ENCODE peak calls at places on chromosomes 4 and X, in five cellular contexts. One of them, this sample, is unnamed.

GRCh38 chr4:100184787-100185186 is 5.5 kb downstream of the DDIT4L start:
- DNase-seq in GM03348: no peak
- DNase-seq in M059J: no peak
- DNase-seq in activated CD4-positive, alpha-beta T cell treated with anti-CD3 and anti-CD28 coated beads for 48 hours: no peak
- DNase-seq in endothelial cell: no peak
- DNase-seq in this sample: no peak

GRCh38 chrX:154719132-154719675 is 31.7 kb downstream of the GAB3 start:
- DNase-seq in M059J: peak
- DNase-seq in endothelial cell: no peak
- DNase-seq in activated CD4-positive, alpha-beta T cell treated with anti-CD3 and anti-CD28 coated beads for 48 hours: peak
- DNase-seq in GM03348: no peak
- DNase-seq in this sample: peak

GRCh38 chr4:19024047-19024446 is 1002.5 kb upstream of the LCORL start:
- DNase-seq in M059J: no peak
- DNase-seq in GM03348: no peak
- DNase-seq in endothelial cell: no peak
- DNase-seq in activated CD4-positive, alpha-beta T cell treated with anti-CD3 and anti-CD28 coated beads for 48 hours: no peak
- DNase-seq in this sample: no peak

GRCh38 chr4:73520821-73521220 is 39.3 kb downstream of the AFM start:
- DNase-seq in M059J: peak
- DNase-seq in activated CD4-positive, alpha-beta T cell treated with anti-CD3 and anti-CD28 coated beads for 48 hours: no peak
- DNase-seq in endothelial cell: no peak
- DNase-seq in GM03348: peak
- DNase-seq in this sample: no peak

GRCh38 chr4:74109116-74109791 is 10.3 kb upstream of the CXCL2 start:
- DNase-seq in endothelial cell: peak
- DNase-seq in M059J: peak
- DNase-seq in GM03348: peak
- DNase-seq in activated CD4-positive, alpha-beta T cell treated with anti-CD3 and anti-CD28 coated beads for 48 hours: no peak
- DNase-seq in this sample: peak

GRCh38 chr4:121551881-121552280 is 144.9 kb downstream of the ANXA5 start:
- DNase-seq in activated CD4-positive, alpha-beta T cell treated with anti-CD3 and anti-CD28 coated beads for 48 hours: no peak
- DNase-seq in endothelial cell: no peak
- DNase-seq in GM03348: no peak
- DNase-seq in M059J: peak
- DNase-seq in this sample: peak

GRCh38 chr4:48269861-48270515 is 350 bp upstream of the TEC start:
- DNase-seq in GM03348: peak
- DNase-seq in M059J: no peak
- DNase-seq in activated CD4-positive, alpha-beta T cell treated with anti-CD3 and anti-CD28 coated beads for 48 hours: peak
- DNase-seq in endothelial cell: peak
- DNase-seq in this sample: peak

GRCh38 chrX:118807151-118808017 is 16.2 kb upstream of the ZCCHC12 start:
- DNase-seq in M059J: peak
- DNase-seq in endothelial cell: peak
- DNase-seq in activated CD4-positive, alpha-beta T cell treated with anti-CD3 and anti-CD28 coated beads for 48 hours: peak
- DNase-seq in GM03348: peak
- DNase-seq in this sample: peak

GRCh38 chrX:8289523-8289922 is 118.5 kb upstream of the VCX2 start:
- DNase-seq in endothelial cell: no peak
- DNase-seq in activated CD4-positive, alpha-beta T cell treated with anti-CD3 and anti-CD28 coated beads for 48 hours: no peak
- DNase-seq in GM03348: no peak
- DNase-seq in M059J: no peak
- DNase-seq in this sample: peak

GRCh38 chr4:139524062-139524631 is 31.9 kb downstream of the SETD7 start:
- DNase-seq in endothelial cell: no peak
- DNase-seq in M059J: peak
- DNase-seq in activated CD4-positive, alpha-beta T cell treated with anti-CD3 and anti-CD28 coated beads for 48 hours: no peak
- DNase-seq in GM03348: no peak
- DNase-seq in this sample: no peak

GRCh38 chr4:164779080-164779479 is 25.1 kb downstream of the SMIM31 start:
- DNase-seq in GM03348: peak
- DNase-seq in M059J: peak
- DNase-seq in endothelial cell: no peak
- DNase-seq in activated CD4-positive, alpha-beta T cell treated with anti-CD3 and anti-CD28 coated beads for 48 hours: no peak
- DNase-seq in this sample: no peak

GRCh38 chrX:134990475-134991473 is at the start of gene SMIM10:
- DNase-seq in GM03348: peak
- DNase-seq in activated CD4-positive, alpha-beta T cell treated with anti-CD3 and anti-CD28 coated beads for 48 hours: peak
- DNase-seq in endothelial cell: peak
- DNase-seq in M059J: peak
- DNase-seq in this sample: peak

GRCh38 chrX:16839224-16839851 is 30.8 kb downstream of the RBBP7 start:
- DNase-seq in M059J: peak
- DNase-seq in endothelial cell: no peak
- DNase-seq in GM03348: no peak
- DNase-seq in activated CD4-positive, alpha-beta T cell treated with anti-CD3 and anti-CD28 coated beads for 48 hours: no peak
- DNase-seq in this sample: peak